ENCODE peak calls at places on chromosomes 12 and 14, in eight cellular contexts. M is A549; V is body of pancreas; S is IMR-90; A is fibroblast of lung; K is GM12878; W is Peyer's patch; X is CD8-positive, alpha-beta T cell. E is an unnamed sample. For H3K4me1, the result is how much of the 10 kb centered on the place peaks cover.

GRCh38 chr12:116484807-116485206 is 74.4 kb upstream of the MAP1LC3B2 start:
- DNase-seq in M (no peak), V (no peak), S (no peak), A (peak), K (no peak), W (no peak), X (no peak), E (no peak)

GRCh38 chr12:84738481-84738972 is 174.1 kb downstream of the SLC6A15 start:
- DNase-seq in M (no peak), V (no peak), S (peak), A (peak), K (no peak), W (no peak), X (no peak), E (no peak)

GRCh38 chr12:49273726-49274395 is 9.0 kb downstream of the TUBA1C start:
- DNase-seq in M (no peak), V (no peak), S (no peak), A (no peak), K (no peak), W (no peak), X (no peak), E (no peak)

GRCh38 chr12:34599530-34600513 is 577.5 kb downstream of the ALG10 start:
- DNase-seq in M (no peak), V (no peak), S (no peak), A (no peak), K (no peak), W (no peak), X (no peak), E (peak)

GRCh38 chr14:95527392-95528002 is 7.4 kb upstream of the GLRX5 start:
- DNase-seq in M (peak), V (peak), S (peak), A (peak), K (no peak), W (peak), X (no peak), E (no peak)

GRCh38 chr14:23573384-23573783 is 5.2 kb downstream of the JPH4 start:
- DNase-seq in M (no peak), V (no peak), S (no peak), A (no peak), K (no peak), W (no peak), X (no peak), E (peak)

GRCh38 chr14:103398427-103399195 is 13.4 kb downstream of the MARK3 start:
- DNase-seq in M (peak), V (peak), S (peak), A (peak), K (no peak), W (no peak), X (no peak), E (no peak)

GRCh38 chr12:113266106-113266895 is 45.0 kb downstream of the TPCN1 start:
- DNase-seq in M (no peak), V (no peak), S (no peak), A (no peak), K (no peak), W (no peak), X (no peak), E (no peak)

GRCh38 chr12:58479403-58479802 is 440.9 kb downstream of the LRIG3 start:
- DNase-seq in M (no peak), V (no peak), S (no peak), A (no peak), K (no peak), W (no peak), X (no peak), E (no peak)

DNA sequence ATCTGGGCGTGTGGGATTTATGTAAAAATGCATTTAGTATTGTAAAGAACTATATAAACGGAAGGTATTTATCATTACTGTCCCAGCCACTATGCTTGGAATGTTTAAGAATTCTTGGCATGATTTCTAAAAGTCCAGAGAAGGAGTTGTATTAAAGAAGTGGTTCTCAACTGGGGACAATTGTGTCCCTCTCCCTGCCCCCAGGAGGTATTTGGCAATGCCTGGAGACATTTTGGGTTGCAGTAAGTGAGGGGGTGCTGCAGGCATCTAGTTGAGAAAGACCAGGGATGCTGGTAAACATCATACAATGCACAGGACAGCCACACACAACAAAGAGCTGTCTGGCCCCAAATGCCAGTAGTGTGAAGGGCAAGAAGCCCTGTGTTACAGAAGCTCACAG is 7.2 kb downstream of the SLC38A1 start:
- DNase-seq in M (no peak), V (no peak), S (no peak), A (no peak), K (no peak), W (no peak), X (no peak), E (no peak)
- H3K4me1 ChIP-seq in M (half or more), V (half or more), S (under half), A (under half), K (under half), W (under half), X (half or more), E (half or more)

DNA sequence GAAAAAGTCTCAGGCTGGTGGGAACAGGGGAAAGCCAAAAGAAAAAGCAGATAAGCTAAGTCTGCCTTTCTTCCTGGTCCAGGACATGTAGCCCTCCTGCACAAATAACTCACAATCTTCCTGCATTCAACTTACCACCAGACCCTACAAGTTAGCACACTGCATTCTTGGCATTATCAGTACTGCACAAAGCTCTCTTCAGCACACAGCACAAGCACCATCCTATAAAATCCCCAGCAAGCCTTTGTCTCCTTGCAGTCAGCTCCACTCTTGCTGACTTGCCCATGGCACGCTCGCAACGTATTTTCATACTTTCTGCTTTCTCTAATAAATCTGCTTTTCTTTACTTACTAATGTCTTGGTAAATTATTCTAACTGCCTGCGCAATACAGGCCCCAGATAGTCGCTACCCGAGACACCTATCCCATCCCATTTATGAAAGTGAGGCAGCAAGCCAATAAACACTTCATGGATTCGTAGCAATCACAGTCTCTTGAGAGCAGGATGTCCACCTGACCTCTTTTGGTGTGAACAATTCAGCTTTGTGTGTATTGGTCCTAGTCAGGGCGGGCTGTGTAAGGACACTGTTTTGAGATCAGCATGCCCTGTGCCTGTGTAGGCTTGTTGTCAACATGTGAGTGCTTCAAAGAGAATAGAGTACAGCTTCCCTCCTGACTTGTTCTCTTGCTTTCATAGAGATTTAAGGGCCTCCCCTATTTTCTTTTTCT is 49.0 kb downstream of the TMEM117 start:
- DNase-seq in M (no peak), V (peak), S (no peak), A (no peak), K (no peak), W (no peak), X (no peak), E (no peak)
- H3K4me3 ChIP-seq in M (no peak), V (no peak), S (no peak), A (no peak), K (no peak), W (no peak), X (no peak), E (no peak)

DNA sequence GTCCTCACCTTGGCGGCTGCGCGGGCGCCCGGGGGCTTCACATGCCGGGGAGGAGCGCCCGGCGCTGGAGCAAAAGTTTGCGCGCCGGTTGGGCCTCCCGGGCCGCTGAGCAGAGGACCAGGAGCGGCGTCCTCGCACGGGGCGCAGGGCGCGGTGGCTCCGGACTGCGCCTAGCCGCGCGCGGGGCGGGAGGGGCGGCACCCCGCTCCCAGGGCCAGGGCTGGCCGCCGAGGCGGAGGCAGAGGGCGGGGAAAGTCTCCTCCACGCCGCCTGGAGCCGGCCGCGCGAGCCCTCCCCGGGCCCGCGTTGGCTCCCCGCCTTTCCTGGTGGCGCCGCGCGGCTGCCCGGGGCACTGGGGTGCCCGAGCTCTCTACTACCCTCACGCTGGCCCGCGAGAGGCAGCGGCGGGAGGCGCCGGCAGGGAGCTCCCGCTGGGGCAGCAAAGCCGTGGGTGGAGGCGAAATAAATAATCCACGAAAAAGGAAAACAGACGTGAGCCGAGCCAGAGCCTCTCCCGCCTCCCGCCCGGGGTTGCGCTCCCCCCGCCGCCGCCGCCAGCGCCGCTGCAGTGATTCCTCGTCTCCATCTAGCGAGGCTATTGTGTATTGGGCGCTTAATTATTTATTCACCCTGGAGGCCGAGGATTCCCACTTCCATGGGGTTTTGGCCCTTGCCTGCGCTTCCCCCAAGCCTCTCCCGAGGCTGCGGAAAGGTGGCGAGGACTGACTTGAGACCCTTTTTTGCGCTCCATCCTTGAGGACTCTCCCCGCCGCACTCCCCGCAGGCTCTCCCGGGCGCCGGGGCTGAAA is 476 bp upstream of the PRIMA1 start:
- DNase-seq in M (peak), V (no peak), S (no peak), A (no peak), K (no peak), W (no peak), X (no peak), E (no peak)
- TF ChIP-seq CTCF in M (peak), V (no peak), S (no peak), A (no peak), K (no peak), W (no peak), X (no peak), E (no peak)

DNA sequence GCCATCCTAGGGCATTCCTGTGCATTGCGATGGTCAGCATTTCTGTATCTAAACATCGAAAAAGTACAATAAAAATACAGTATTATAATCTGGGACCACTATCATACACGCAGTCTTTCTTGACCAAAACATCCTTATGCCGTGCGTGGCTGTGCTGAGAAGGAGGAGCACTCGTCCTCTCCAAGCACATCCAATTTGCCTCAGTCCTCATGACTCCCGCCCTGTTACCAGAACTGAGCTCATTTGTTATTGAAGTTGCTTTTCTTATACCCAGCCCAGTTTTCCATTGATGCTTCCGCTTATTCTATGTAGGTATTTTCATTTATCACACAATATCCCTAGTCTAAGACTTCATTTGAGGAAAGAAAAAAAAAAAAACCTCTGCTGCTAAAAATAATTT is 237.0 kb upstream of the PLEKHG7 start:
- DNase-seq in M (no peak), V (no peak), S (no peak), A (no peak), K (no peak), W (no peak), X (no peak), E (no peak)
- H3K4me1 ChIP-seq in M (under half), V (under half), S (under half), A (under half), K (half or more), W (under half), X (under half), E (under half)

GRCh38 chr12:106599302-106599701 is 16.5 kb downstream of the RFX4 start:
- DNase-seq in M (no peak), V (no peak), S (no peak), A (no peak), K (no peak), W (no peak), X (no peak), E (no peak)

GRCh38 chr12:106601031-106601430 is 18.2 kb downstream of the RFX4 start:
- DNase-seq in M (no peak), V (no peak), S (no peak), A (no peak), K (no peak), W (no peak), X (no peak), E (no peak)

GRCh38 chr12:106602071-106602470 is 19.3 kb downstream of the RFX4 start:
- DNase-seq in M (no peak), V (no peak), S (no peak), A (no peak), K (no peak), W (no peak), X (no peak), E (no peak)

GRCh38 chr12:106601548-106601947 is 18.7 kb downstream of the RFX4 start:
- DNase-seq in M (no peak), V (no peak), S (no peak), A (no peak), K (no peak), W (no peak), X (no peak), E (no peak)

GRCh38 chr12:106600503-106600902 is 17.7 kb downstream of the RFX4 start:
- DNase-seq in M (no peak), V (no peak), S (no peak), A (no peak), K (no peak), W (no peak), X (no peak), E (no peak)
- H3K4me3 ChIP-seq in M (no peak), V (no peak), S (no peak), A (no peak), K (no peak), W (no peak), X (no peak), E (no peak)

GRCh38 chr12:63066782-63067181 is 84.2 kb downstream of the AVPR1A start:
- DNase-seq in M (no peak), V (no peak), S (no peak), A (no peak), K (no peak), W (no peak), X (no peak), E (no peak)

GRCh38 chr12:63069860-63070617 is 81.0 kb downstream of the AVPR1A start:
- DNase-seq in M (no peak), V (no peak), S (no peak), A (no peak), K (no peak), W (no peak), X (no peak), E (no peak)

GRCh38 chr12:63070709-63071108 is 80.3 kb downstream of the AVPR1A start:
- DNase-seq in M (no peak), V (no peak), S (no peak), A (no peak), K (no peak), W (no peak), X (no peak), E (no peak)

GRCh38 chr12:63066136-63066535 is 84.9 kb downstream of the AVPR1A start:
- DNase-seq in M (no peak), V (no peak), S (no peak), A (no peak), K (no peak), W (no peak), X (no peak), E (no peak)

DNA sequence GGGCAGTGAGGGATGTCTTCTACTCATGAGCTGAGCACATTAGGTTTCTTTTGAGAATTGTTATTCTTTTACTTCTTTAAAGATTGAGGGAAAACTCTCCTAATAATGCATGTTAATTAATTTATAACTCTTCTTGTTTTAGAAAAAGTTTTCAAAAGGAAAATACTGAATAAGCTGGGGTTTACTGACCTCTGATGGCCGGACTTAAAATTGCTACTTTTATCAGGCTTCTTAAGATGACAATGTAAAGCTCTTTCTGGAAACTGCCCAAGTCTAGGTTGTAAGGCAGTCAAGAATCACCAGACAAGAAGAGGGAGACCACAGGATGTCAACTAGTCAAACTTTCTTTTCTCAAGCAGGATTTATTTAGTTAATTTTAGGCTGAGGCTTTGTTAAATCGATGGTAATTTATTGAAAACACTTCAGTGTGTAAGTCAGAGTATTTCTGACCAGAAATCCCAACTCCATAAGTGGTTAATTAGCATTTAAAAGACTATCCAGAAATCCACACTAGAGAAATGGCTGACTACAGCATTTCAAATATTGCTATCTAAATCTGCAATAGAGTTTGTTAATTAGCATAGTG is 82.1 kb downstream of the AVPR1A start:
- DNase-seq in M (peak), V (peak), S (peak), A (peak), K (no peak), W (no peak), X (no peak), E (no peak)
- TF ChIP-seq CTCF in M (peak), V (peak), S (peak), A (peak), K (peak), W (no peak), X (no peak), E (peak)

GRCh38 chr12:3255071-3255470 is 177.9 kb downstream of the TSPAN9 start:
- DNase-seq in M (no peak), V (no peak), S (no peak), A (no peak), K (no peak), W (no peak), X (no peak), E (no peak)
- H3K4me1 ChIP-seq in M (under half), V (under half), S (under half), A (under half), K (under half), W (under half), X (under half), E (half or more)

GRCh38 chr14:91299483-91300115 is 55.1 kb upstream of the GPR68 start:
- DNase-seq in M (no peak), V (no peak), S (no peak), A (no peak), K (no peak), W (no peak), X (no peak), E (no peak)
- H3K4me3 ChIP-seq in M (no peak), V (no peak), S (no peak), A (no peak), K (no peak), W (no peak), X (no peak), E (no peak)